ENCODE peak calls at places on chromosomes 3 and 15, in four cellular contexts. D, C, G and A are unnamed samples. For H3K36me3, the result is how much of the 10 kb centered on the place peaks cover.

GRCh38 chr15:90388462-90389182 is 580 bp downstream of the IQGAP1 start:
- DNase-seq in G (peak), D (peak), C (peak), A (peak)

GRCh38 chr3:60434323-60434722 is 816.9 kb downstream of the FHIT start:
- DNase-seq in C (no peak), G (no peak), D (no peak), A (no peak)

GRCh38 chr15:25707656-25708365 is 155.3 kb downstream of the ATP10A start:
- DNase-seq in D (no peak), G (peak), C (no peak), A (no peak)

GRCh38 chr3:105409364-105409763 is 42.7 kb downstream of the ALCAM start:
- DNase-seq in G (no peak), C (no peak), D (no peak), A (no peak)

GRCh38 chr3:132394334-132394733 is 23.0 kb upstream of the DNAJC13 start:
- DNase-seq in G (no peak), C (no peak), D (peak), A (no peak)

GRCh38 chr3:70856414-70857162 is 544.1 kb upstream of the MDFIC2 start:
- DNase-seq in G (no peak), C (no peak), D (no peak), A (no peak)

GRCh38 chr15:46091860-46092450 is 457.1 kb downstream of the SQOR start:
- DNase-seq in C (peak), D (peak), G (no peak), A (no peak)

GRCh38 chr15:62624541-62625399 is 417.8 kb upstream of the TPM1 start:
- DNase-seq in C (peak), D (peak), G (no peak), A (no peak)

GRCh38 chr3:159839561-159840379 is 148.9 kb upstream of the IL12A start:
- DNase-seq in C (peak), D (no peak), G (no peak), A (no peak)

GRCh38 chr15:57640935-57641682 is 49.4 kb downstream of the MYZAP start:
- DNase-seq in C (no peak), G (no peak), D (no peak), A (no peak)

GRCh38 chr15:74184582-74185091 is 11.1 kb downstream of the ISLR start:
- DNase-seq in C (no peak), G (peak), D (no peak), A (no peak)

GRCh38 chr3:50248387-50248786 is 12.4 kb downstream of the GNAI2 start:
- DNase-seq in C (no peak), D (peak), G (peak), A (peak)

GRCh38 chr15:80567721-80568157 is 127.4 kb upstream of the ABHD17C start:
- DNase-seq in D (peak), G (no peak), C (peak), A (peak)

GRCh38 chr15:38072507-38073277 is 138.3 kb downstream of the TMCO5A start:
- DNase-seq in C (peak), D (peak), G (peak), A (peak)

GRCh38 chr3:14884665-14885064 is 62.7 kb upstream of the NR2C2 start:
- DNase-seq in G (no peak), C (no peak), D (no peak), A (no peak)

GRCh38 chr15:64134322-64134829 is 17.2 kb upstream of the SNX22 start:
- DNase-seq in G (no peak), C (peak), D (no peak), A (peak)

DNA sequence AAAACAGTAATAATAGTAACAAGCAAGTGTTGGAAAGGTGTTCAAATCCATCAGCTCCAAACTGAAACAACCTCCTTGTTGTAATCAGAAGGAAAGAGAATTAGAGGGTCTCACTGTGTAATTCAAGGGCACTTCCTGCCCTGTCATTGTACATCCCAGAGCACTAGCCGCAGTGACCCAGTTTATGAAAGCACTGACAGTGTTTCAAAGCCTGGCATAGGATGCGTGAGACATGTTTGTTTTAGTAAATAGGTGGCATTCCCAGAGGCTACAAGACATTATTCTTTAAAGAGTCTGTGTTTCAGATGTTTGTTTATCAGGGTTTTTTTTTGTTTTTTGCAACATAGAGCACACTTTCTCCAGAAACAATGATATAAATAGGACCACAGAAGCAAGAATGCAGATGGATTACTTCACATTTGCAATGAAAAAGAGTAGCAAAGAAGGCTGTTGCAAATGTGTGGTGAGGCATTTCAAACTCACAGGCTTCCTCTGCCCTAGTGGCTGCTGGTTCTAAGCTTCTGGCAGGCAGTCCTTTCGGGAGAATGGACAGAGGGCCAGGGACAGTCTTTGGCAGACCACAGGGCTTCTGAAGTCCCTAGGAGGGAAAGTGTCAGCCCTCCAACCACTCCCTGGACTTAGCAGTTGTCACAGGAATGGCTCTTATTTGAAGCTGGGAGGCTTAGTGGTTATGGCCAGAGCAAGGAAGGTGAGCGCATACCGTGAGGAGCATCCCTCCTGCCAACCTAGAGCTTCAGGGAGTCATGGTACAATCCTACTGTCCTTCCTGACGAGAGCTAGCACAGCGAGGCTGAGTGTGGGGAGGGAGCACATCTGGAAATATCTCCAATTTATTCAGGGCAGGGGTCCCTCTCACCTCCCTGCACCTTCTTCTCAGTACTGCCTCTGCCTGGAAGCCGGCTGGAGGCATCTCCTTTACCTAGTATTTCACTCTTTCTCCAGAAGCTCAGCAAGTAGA is 31.4 kb upstream of the TIPARP start:
- DNase-seq in C (no peak), G (no peak), D (no peak), A (no peak)
- TF ChIP-seq CTCF in C (no peak), G (no peak), D (no peak), A (no peak)

GRCh38 chr3:39098473-39099000 is 8.9 kb downstream of the GORASP1 start:
- DNase-seq in G (no peak), D (no peak), C (no peak), A (no peak)
- H3K36me3 ChIP-seq in G (under half), D (under half), C (under half), A (half or more)

GRCh38 chr3:118504906-118505305 is 529.7 kb downstream of the IGSF11 start:
- DNase-seq in C (no peak), G (no peak), D (no peak), A (no peak)

GRCh38 chr3:118505784-118506183 is 528.9 kb downstream of the IGSF11 start:
- DNase-seq in D (no peak), C (no peak), G (no peak), A (no peak)

GRCh38 chr3:118495243-118495642 is 539.4 kb downstream of the IGSF11 start:
- DNase-seq in C (no peak), G (no peak), D (no peak), A (no peak)

GRCh38 chr3:118501152-118501551 is 533.5 kb downstream of the IGSF11 start:
- DNase-seq in D (peak), C (peak), G (no peak), A (peak)
- TF ChIP-seq CTCF in D (no peak), C (no peak), G (no peak), A (no peak)

GRCh38 chr3:134150476-134150875 is 100.2 kb downstream of the RYK start:
- DNase-seq in C (no peak), G (no peak), D (no peak), A (no peak)

GRCh38 chr3:134155456-134155855 is 95.2 kb downstream of the RYK start:
- DNase-seq in C (no peak), D (no peak), G (no peak), A (no peak)

GRCh38 chr3:134149286-134149685 is 101.4 kb downstream of the RYK start:
- DNase-seq in D (no peak), C (no peak), G (no peak), A (no peak)

GRCh38 chr3:134148534-134148933 is 102.1 kb downstream of the RYK start:
- DNase-seq in D (no peak), G (no peak), C (no peak), A (no peak)

DNA sequence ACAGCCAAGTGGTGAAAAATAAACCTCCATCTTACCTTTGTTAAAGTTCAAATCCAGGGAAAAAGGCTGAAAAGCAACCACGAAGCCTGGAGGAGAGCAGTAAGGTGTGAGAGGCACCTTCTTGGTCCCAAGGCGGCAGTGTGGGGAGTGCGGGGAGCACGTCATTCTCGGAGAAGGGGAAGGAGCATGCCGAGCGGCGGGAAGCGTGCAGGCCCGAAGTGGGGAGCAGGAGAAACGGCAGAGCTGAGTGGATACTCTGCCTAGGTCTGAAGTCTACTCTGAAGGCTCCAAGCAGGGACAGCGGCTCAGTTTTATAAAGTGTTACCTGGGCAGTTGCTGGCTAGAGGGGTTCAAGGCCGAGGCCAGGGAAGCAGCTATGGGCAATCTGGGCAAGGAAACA is 96.9 kb downstream of the RYK start:
- DNase-seq in G (no peak), D (no peak), C (no peak), A (no peak)
- H3K36me3 ChIP-seq in G (under half), D (under half), C (under half), A (half or more)

DNA sequence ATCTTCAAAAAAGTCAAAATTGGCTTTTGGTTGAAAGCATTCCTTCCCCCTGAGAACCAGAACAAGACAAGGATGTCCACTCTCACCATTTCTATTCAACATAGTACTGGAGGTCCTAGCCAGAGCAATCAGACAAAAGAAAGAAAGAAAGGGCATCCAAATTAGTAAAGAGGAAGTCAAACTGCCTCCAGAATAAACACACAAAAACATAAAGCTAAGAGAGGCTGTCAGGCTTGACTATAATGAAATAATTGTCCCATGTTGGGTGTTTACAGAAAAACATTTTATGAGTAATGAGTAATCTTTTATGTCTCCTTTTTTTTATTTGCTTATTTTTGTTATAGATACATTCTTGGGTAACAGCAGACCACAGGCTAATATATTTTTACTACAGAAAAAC is 18.3 kb upstream of the FAM240A start:
- DNase-seq in C (no peak), G (no peak), D (no peak), A (no peak)
- TF ChIP-seq CTCF in C (no peak), G (no peak), D (no peak), A (no peak)

DNA sequence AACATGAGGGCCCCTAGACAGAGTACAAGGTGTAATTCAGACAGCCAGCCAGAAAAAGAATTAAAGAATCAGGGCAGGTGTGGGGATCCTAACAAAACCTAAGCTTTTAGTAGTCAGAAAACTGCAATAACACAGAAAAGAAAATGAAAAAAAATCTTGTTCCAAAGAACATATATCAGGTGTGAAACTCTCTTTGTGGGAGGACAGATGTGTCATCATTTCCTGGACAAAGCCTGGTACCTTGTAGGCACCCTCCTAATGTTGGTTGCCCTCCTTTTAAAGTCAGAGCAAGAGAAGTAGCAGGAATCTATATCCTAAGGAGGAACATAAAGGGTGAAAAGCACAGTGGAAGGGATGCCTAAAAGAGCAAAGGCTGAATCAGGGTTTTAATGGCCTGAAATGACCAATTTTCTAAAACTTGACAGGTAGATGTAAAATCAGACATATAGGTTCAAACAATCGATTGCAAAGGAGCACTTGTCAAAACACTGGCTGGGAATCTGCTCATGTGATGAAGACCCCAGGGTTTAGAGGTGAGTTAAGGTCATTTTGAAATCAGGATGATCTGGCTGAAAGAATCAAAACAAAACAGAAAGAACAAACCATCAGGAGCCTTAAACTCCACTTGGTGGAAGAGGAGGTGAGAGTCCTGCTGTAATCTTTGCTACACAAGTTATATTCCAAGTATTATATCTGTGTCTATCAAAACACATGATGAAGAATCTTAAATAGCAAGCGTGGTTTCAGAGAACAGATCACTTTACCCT is 54.9 kb downstream of the TGFBR2 start:
- DNase-seq in C (no peak), G (no peak), D (no peak), A (no peak)
- H3K36me3 ChIP-seq in C (under half), G (under half), D (under half), A (under half)